ENCODE peak calls at places on chromosome 15, in six cellular contexts. L is OCI-LY7, W is cardiac fibroblast, H is fibroblast of lung, Y is IMR-90, G is fibroblast of pulmonary artery. P is an unnamed sample.

GRCh38 chr15:92821491-92822116 is 78.5 kb upstream of the CHD2 start:
- DNase-seq in L (no peak), W (peak; percentile 34), H (peak; percentile 72), Y (peak; percentile 49), G (no peak), P (peak; percentile 91)

GRCh38 chr15:93520206-93520605 is 431.2 kb upstream of the RGMA start:
- DNase-seq in L (no peak), W (no peak), H (no peak), Y (no peak), G (no peak), P (no peak)

GRCh38 chr15:65130941-65131340 is 2.7 kb downstream of the PDCD7 start:
- DNase-seq in L (peak; percentile 11), W (no peak), H (no peak), Y (no peak), G (no peak), P (peak; percentile 5)

GRCh38 chr15:51765751-51766150 is 14.4 kb downstream of the TMOD2 start:
- DNase-seq in L (no peak), W (no peak), H (no peak), Y (no peak), G (no peak), P (no peak)

GRCh38 chr15:52566889-52567288 is 1.9 kb downstream of the ARPP19 start:
- DNase-seq in L (peak; percentile 18), W (no peak), H (no peak), Y (no peak), G (no peak), P (no peak)

GRCh38 chr15:73821181-73821580 is 52.2 kb upstream of the TBC1D21 start:
- DNase-seq in L (no peak), W (no peak), H (no peak), Y (no peak), G (no peak), P (no peak)

GRCh38 chr15:50911641-50912040 is 3.2 kb downstream of the AP4E1 start:
- DNase-seq in L (no peak), W (peak; percentile 58), H (no peak), Y (no peak), G (no peak), P (no peak)

GRCh38 chr15:77525411-77525811 is 104.7 kb downstream of the HMG20A start:
- DNase-seq in L (no peak), W (no peak), H (no peak), Y (no peak), G (no peak), P (no peak)

GRCh38 chr15:60006203-60006782 is 2.2 kb downstream of the FOXB1 start:
- DNase-seq in L (no peak), W (peak; percentile 32), H (peak; percentile 6), Y (peak; percentile 2), G (peak; percentile 26), P (peak; percentile 20)

GRCh38 chr15:80404719-80405553 is 754 bp downstream of the ARNT2 start:
- DNase-seq in L (no peak), W (no peak), H (peak; percentile 36), Y (peak; percentile 35), G (no peak), P (no peak)

GRCh38 chr15:77024273-77025065 is 29.5 kb downstream of the PSTPIP1 start:
- DNase-seq in L (peak; percentile 71), W (peak; percentile 58), H (peak; percentile 19), Y (peak; percentile 27), G (peak; percentile 53), P (peak; percentile 10)

GRCh38 chr15:31478781-31479221 is 152.2 kb downstream of the KLF13 start:
- DNase-seq in L (no peak), W (no peak), H (no peak), Y (no peak), G (no peak), P (no peak)

GRCh38 chr15:63593705-63594671 is 3.2 kb upstream of the FBXL22 start:
- DNase-seq in L (no peak), W (peak; percentile 29), H (no peak), Y (no peak), G (no peak), P (peak; percentile 85)

GRCh38 chr15:70189826-70190225 is 92.1 kb upstream of the TLE3 start:
- DNase-seq in L (no peak), W (no peak), H (no peak), Y (no peak), G (no peak), P (no peak)

GRCh38 chr15:83685864-83686263 is 31.9 kb downstream of the ADAMTSL3 start:
- DNase-seq in L (no peak), W (no peak), H (no peak), Y (no peak), G (no peak), P (no peak)

GRCh38 chr15:71279757-71280141 is 164.5 kb downstream of the THSD4 start:
- DNase-seq in L (no peak), W (peak; percentile 65), H (no peak), Y (no peak), G (peak; percentile 27), P (no peak)

GRCh38 chr15:60945196-60945595 is 283.9 kb downstream of the RORA start:
- DNase-seq in L (no peak), W (no peak), H (no peak), Y (no peak), G (peak; percentile 34), P (no peak)

GRCh38 chr15:69758810-69759410 is 306.3 kb downstream of the RPLP1 start:
- DNase-seq in L (peak; percentile 92), W (peak; percentile 58), H (peak; percentile 72), Y (peak; percentile 62), G (peak; percentile 74), P (no peak)

GRCh38 chr15:70507772-70508351 is 255.5 kb downstream of the UACA start:
- DNase-seq in L (peak; percentile 23), W (peak; percentile 84), H (peak; percentile 76), Y (peak; percentile 38), G (peak; percentile 65), P (peak; percentile 98)

GRCh38 chr15:72136170-72137051 is 18.2 kb downstream of the SENP8 start:
- DNase-seq in L (no peak), W (no peak), H (peak; percentile 6), Y (no peak), G (no peak), P (no peak)

GRCh38 chr15:46681901-46682300 is 1035.4 kb upstream of the SEMA6D start:
- DNase-seq in L (no peak), W (no peak), H (no peak), Y (no peak), G (no peak), P (no peak)

GRCh38 chr15:68334661-68335124 is 57.1 kb downstream of the FEM1B start:
- DNase-seq in L (no peak), W (peak; percentile 38), H (peak; percentile 91), Y (peak; percentile 45), G (peak; percentile 40), P (no peak)

GRCh38 chr15:74955017-74955416 is 1.6 kb downstream of the RPP25 start:
- DNase-seq in L (no peak), W (no peak), H (no peak), Y (no peak), G (no peak), P (no peak)
- H3K4me3 ChIP-seq in L (peak overlapping the region; percentile 65), W (peak overlapping the region; percentile 57), H (no peak overlapping the region), Y (no peak overlapping the region), G (peak overlapping the region; percentile 89), P (no peak overlapping the region)

GRCh38 chr15:41881086-41881485 is 12.8 kb downstream of the SPTBN5 start:
- DNase-seq in L (no peak), W (no peak), H (no peak), Y (no peak), G (no peak), P (no peak)

GRCh38 chr15:41882689-41883483 is 11.0 kb downstream of the SPTBN5 start:
- DNase-seq in L (peak; percentile 25), W (no peak), H (no peak), Y (no peak), G (no peak), P (peak; percentile 34)

GRCh38 chr15:41881925-41882688 is 11.7 kb downstream of the SPTBN5 start:
- DNase-seq in L (no peak), W (no peak), H (peak; percentile 21), Y (no peak), G (peak; percentile 15), P (no peak)

GRCh38 chr15:41880156-41880877 is 13.5 kb downstream of the SPTBN5 start:
- DNase-seq in L (no peak), W (no peak), H (no peak), Y (no peak), G (no peak), P (no peak)

GRCh38 chr15:41881550-41881924 is 12.3 kb downstream of the SPTBN5 start:
- DNase-seq in L (no peak), W (no peak), H (no peak), Y (no peak), G (no peak), P (no peak)
- H3K4me3 ChIP-seq in L (no peak overlapping the region), W (no peak overlapping the region), H (no peak overlapping the region), Y (no peak overlapping the region), G (no peak overlapping the region), P (peak overlapping the region; percentile 13)

GRCh38 chr15:49045691-49046112 is 544 bp downstream of the SECISBP2L start:
- DNase-seq in L (peak; percentile 68), W (peak; percentile 54), H (peak; percentile 61), Y (peak; percentile 21), G (peak; percentile 39), P (peak; percentile 34)

GRCh38 chr15:49044761-49045571 is 1.3 kb downstream of the SECISBP2L start:
- DNase-seq in L (peak; percentile 1), W (peak; percentile 21), H (peak; percentile 16), Y (peak; percentile 1), G (no peak), P (peak; percentile 19)

GRCh38 chr15:49046113-49046883 is at the start of gene SECISBP2L:
- DNase-seq in L (peak; percentile 93), W (peak; percentile 96), H (peak; percentile 95), Y (peak; percentile 92), G (peak; percentile 96), P (peak; percentile 87)

GRCh38 chr15:49042165-49042564 is 4.1 kb downstream of the SECISBP2L start:
- DNase-seq in L (no peak), W (no peak), H (no peak), Y (no peak), G (no peak), P (no peak)

GRCh38 chr15:49044002-49044401 is 2.2 kb downstream of the SECISBP2L start:
- DNase-seq in L (no peak), W (no peak), H (no peak), Y (no peak), G (no peak), P (no peak)
- H3K4me3 ChIP-seq in L (peak overlapping the region; percentile 86), W (peak overlapping the region; percentile 87), H (peak overlapping the region; percentile 85), Y (peak overlapping the region; percentile 97), G (peak overlapping the region; percentile 90), P (no peak overlapping the region)

DNA sequence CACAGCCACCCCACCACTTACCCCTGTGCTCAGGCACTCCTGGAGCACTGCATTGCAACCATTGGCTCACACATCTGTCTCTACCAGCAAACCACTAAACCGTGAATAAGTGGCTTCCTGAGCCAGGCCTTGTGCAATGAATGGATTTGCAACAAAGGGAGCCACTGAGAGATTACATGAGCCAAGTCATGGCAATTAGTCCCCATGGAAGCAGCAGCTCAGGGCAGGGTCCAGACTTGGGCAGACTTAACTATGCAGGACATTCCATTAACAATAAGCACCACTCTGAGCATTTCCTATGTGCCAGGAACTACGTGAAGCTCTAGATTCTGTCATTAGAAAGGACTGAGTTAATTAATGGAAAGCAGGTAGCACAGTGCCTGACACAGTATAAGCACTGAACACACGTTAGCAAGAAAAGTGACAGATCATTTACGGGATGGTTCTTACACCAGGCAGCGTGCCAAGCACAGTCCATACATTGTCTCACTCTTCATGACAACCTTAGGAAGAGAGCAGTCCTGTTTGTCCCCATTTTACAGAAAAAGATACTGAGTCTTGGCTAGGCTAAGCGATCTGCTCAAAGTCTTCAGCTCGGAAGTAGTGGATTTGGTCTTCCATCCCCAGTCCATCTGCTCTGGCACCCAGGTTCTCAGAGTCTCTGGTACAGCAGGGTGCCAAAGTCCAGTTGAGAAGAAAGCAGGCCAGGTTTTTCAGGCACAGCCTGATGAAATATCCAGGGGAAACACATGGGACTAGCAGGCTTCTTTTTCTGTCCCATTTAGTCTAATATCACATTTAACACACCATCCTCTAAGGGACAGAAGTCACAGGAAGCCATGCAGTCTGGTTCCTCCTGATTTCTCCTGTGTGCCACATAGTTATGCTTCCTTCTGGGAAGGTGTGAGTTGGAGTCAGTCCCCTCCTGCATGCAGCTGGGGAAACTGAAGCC is 44.1 kb downstream of the LIPC start:
- DNase-seq in L (peak; percentile 17), W (peak; percentile 82), H (peak; percentile 88), Y (peak; percentile 36), G (peak; percentile 77), P (peak; percentile 45)
- H3K4me3 ChIP-seq in L (no peak overlapping the region), W (no peak overlapping the region), H (no peak overlapping the region), Y (no peak overlapping the region), G (no peak overlapping the region), P (no peak overlapping the region)